ENCODE peak calls at places on chromosomes 1 and 21, in five cellular contexts. D is left lung, Z is colonic mucosa, S is adrenal gland, L is AG04450. H is an unnamed sample.

GRCh38 chr1:61391730-61392129 is 309.4 kb downstream of the NFIA start:
- DNase-seq in D (no peak), Z (no peak), S (no peak), L (no peak), H (no peak)

GRCh38 chr1:180236698-180237509 is 6.8 kb downstream of the LHX4 start:
- DNase-seq in D (no peak), Z (no peak), S (no peak), L (no peak), H (no peak)

GRCh38 chr1:228141871-228142615 is 2.0 kb downstream of the GUK1 start:
- DNase-seq in D (peak; percentile 73), Z (no peak), S (peak; percentile 51), L (no peak), H (no peak)

GRCh38 chr21:40662889-40663288 is 184.1 kb downstream of the DSCAM start:
- DNase-seq in D (no peak), Z (no peak), S (no peak), L (no peak), H (no peak)

GRCh38 chr1:161084205-161084988 is 5.0 kb downstream of the NECTIN4 start:
- DNase-seq in D (no peak), Z (no peak), S (no peak), L (no peak), H (no peak)

GRCh38 chr1:56389813-56390539 is 189.4 kb downstream of the PLPP3 start:
- DNase-seq in D (no peak), Z (no peak), S (no peak), L (peak; percentile 37), H (no peak)

GRCh38 chr1:214004014-214004413 is 16.2 kb downstream of the PROX1 start:
- DNase-seq in D (no peak), Z (no peak), S (no peak), L (no peak), H (peak; percentile 53)

GRCh38 chr1:234286206-234286605 is 87.0 kb upstream of the COA6 start:
- DNase-seq in D (no peak), Z (no peak), S (no peak), L (no peak), H (no peak)

GRCh38 chr1:21764615-21765423 is 18.1 kb downstream of the USP48 start:
- DNase-seq in D (no peak), Z (no peak), S (peak; percentile 94), L (peak; percentile 47), H (peak; percentile 88)

GRCh38 chr1:99673285-99673684 is 27.4 kb downstream of the PALMD start:
- DNase-seq in D (no peak), Z (no peak), S (no peak), L (no peak), H (no peak)

GRCh38 chr1:195709821-195710220 is 898.4 kb downstream of the KCNT2 start:
- DNase-seq in D (peak; percentile 12), Z (no peak), S (no peak), L (no peak), H (no peak)

GRCh38 chr21:43815107-43815742 is 25.8 kb downstream of the RRP1 start:
- DNase-seq in D (peak; percentile 54), Z (no peak), S (no peak), L (no peak), H (no peak)

GRCh38 chr1:49356594-49356993 is 579.9 kb upstream of the BEND5 start:
- DNase-seq in D (no peak), Z (no peak), S (no peak), L (no peak), H (no peak)

GRCh38 chr1:98468111-98468717 is 193.3 kb upstream of the SNX7 start:
- DNase-seq in D (no peak), Z (no peak), S (no peak), L (peak; percentile 39), H (no peak)
- TF ChIP-seq CTCF in D (peak; percentile 84), Z (peak; percentile 82), S (peak; percentile 67), L (peak; percentile 96), H (peak; percentile 75)

GRCh38 chr1:205335692-205336091 is 14.1 kb upstream of the NUAK2 start:
- DNase-seq in D (peak; percentile 92), Z (peak; percentile 90), S (peak; percentile 92), L (no peak), H (peak; percentile 91)

GRCh38 chr1:205339197-205339702 is 17.5 kb downstream of the KLHDC8A start:
- DNase-seq in D (no peak), Z (no peak), S (no peak), L (no peak), H (no peak)

GRCh38 chr1:205338011-205338410 is 16.5 kb upstream of the NUAK2 start:
- DNase-seq in D (no peak), Z (no peak), S (no peak), L (no peak), H (no peak)

GRCh38 chr1:205339717-205340116 is 17.0 kb downstream of the KLHDC8A start:
- DNase-seq in D (no peak), Z (no peak), S (no peak), L (no peak), H (no peak)

GRCh38 chr1:205337481-205337880 is 15.9 kb upstream of the NUAK2 start:
- DNase-seq in D (no peak), Z (no peak), S (no peak), L (no peak), H (no peak)
- H3K27ac ChIP-seq in D (no peak overlapping the region), Z (no peak overlapping the region), S (no peak overlapping the region), L (no peak overlapping the region), H (peak overlapping the region; percentile 44)

DNA sequence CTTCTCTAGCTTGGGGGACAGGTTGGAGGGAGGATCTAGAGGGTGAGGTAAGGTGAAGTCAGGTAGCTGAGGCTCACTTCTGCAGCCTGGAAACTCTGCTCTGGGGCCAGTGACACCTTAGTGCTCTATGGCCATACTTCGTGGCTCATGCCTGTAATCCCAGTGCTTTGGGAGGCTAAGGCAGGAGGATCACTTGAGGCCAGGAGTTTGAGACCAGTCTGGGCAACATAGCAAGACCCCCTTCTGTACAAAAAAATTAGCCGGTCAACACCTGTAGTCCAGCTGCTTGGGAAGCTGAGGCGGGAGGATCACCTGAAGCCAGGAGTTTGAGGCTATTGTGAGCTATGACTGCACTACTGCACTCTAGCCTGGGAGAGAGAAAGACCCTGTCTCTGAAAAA is 5.8 kb downstream of the LMNA start:
- DNase-seq in D (no peak), Z (no peak), S (no peak), L (no peak), H (no peak)
- H3K4me3 ChIP-seq in D (peak overlapping the region; percentile 90), Z (no peak overlapping the region), S (no peak overlapping the region), L (peak overlapping the region; percentile 21), H (no peak overlapping the region)

DNA sequence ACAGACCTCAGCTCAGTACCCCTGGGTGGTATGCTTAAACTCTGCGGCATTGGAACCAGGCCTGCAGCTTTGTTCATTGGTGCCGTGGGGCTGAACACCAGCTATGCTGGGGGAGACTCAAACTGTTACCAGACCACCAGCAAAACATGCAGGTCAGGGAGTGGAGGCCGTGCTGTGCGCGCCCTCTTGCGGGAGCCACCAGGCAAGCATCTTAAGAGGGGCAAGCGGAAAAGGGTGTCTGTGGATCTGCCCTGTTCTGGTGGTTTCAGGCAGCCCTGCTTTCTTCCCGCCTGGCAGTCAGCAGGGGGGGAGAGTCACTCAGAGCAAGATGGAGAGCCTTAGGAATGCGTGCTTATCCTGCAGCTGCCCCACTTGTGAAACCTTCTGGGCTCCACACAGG is 276.9 kb upstream of the ZRANB2 start:
- DNase-seq in D (no peak), Z (no peak), S (no peak), L (no peak), H (no peak)
- TF ChIP-seq CTCF in D (no peak), Z (no peak), S (no peak), L (peak; percentile 20), H (no peak)

GRCh38 chr1:215606036-215606435 is 38.9 kb downstream of the KCTD3 start:
- DNase-seq in D (no peak), Z (no peak), S (no peak), L (no peak), H (no peak)
- H3K27ac ChIP-seq in D (no peak overlapping the region), Z (no peak overlapping the region), S (no peak overlapping the region), L (no peak overlapping the region), H (no peak overlapping the region)

GRCh38 chr1:203671047-203671446 is 44.4 kb downstream of the ATP2B4 start:
- DNase-seq in D (no peak), Z (no peak), S (no peak), L (no peak), H (no peak)
- H3K4me3 ChIP-seq in D (no peak overlapping the region), Z (no peak overlapping the region), S (no peak overlapping the region), L (no peak overlapping the region), H (no peak overlapping the region)

GRCh38 chr1:116817582-116818064 is 63.4 kb downstream of the CD2 start:
- DNase-seq in D (no peak), Z (peak; percentile 52), S (peak; percentile 55), L (no peak), H (no peak)
- TF ChIP-seq CTCF in D (peak; percentile 49), Z (peak; percentile 57), S (peak; percentile 52), L (peak; percentile 39), H (no peak)

DNA sequence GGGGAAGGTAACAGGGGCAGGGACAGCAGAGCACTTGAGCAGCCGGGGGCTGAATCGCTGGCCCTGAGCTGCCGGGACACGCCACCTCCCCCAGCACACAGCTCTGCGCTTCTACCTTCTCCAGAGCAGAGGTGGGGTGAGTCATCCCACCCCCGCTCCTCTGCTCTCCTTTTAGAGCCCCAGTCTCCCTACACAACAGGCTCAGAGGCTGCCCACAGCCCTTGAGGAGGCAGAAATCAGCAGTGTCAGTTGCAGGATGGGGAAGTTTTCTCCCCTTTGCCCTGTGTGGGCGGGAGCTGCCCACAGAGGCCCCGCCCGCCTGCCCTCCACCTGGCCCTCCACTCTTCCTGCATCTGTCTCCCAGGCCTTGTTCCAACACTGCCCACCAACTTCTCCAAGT is 94.6 kb downstream of the STUM start:
- DNase-seq in D (peak; percentile 86), Z (no peak), S (no peak), L (peak; percentile 34), H (no peak)
- H3K27ac ChIP-seq in D (peak overlapping the region; percentile 65), Z (peak overlapping the region; percentile 3), S (no peak overlapping the region), L (peak overlapping the region; percentile 57), H (no peak overlapping the region)